ENCODE peak calls at places on chromosomes 13 and 19, in five cellular contexts. One of them, this sample, is unnamed.

GRCh38 chr19:21604941-21605548 is 99.6 kb downstream of the ZNF429 start:
- DNase-seq in H1: no peak
- DNase-seq in K562: no peak
- DNase-seq in IMR-90: no peak
- DNase-seq in HepG2: no peak
- DNase-seq in this sample: no peak

GRCh38 chr19:49672131-49672919 is 4.7 kb upstream of the PRMT1 start:
- DNase-seq in H1: peak
- DNase-seq in K562: peak
- DNase-seq in IMR-90: peak
- DNase-seq in HepG2: peak
- DNase-seq in this sample: peak

GRCh38 chr13:85462792-85463425 is 336.3 kb downstream of the SLITRK6 start:
- DNase-seq in H1: no peak
- DNase-seq in K562: no peak
- DNase-seq in IMR-90: no peak
- DNase-seq in HepG2: no peak
- DNase-seq in this sample: no peak

GRCh38 chr19:34188388-34188787 is 16.1 kb downstream of the LSM14A start:
- DNase-seq in H1: no peak
- DNase-seq in K562: no peak
- DNase-seq in IMR-90: no peak
- DNase-seq in HepG2: no peak
- DNase-seq in this sample: no peak

GRCh38 chr19:50777830-50778303 is 7.6 kb downstream of the GPR32 start:
- DNase-seq in H1: no peak
- DNase-seq in K562: no peak
- DNase-seq in IMR-90: peak
- DNase-seq in HepG2: no peak
- DNase-seq in this sample: no peak

GRCh38 chr13:111623170-111623569 is 302.7 kb downstream of the TEX29 start:
- DNase-seq in H1: no peak
- DNase-seq in K562: no peak
- DNase-seq in IMR-90: no peak
- DNase-seq in HepG2: no peak
- DNase-seq in this sample: no peak

GRCh38 chr13:67273001-67273400 is 42.9 kb upstream of the PCDH9 start:
- DNase-seq in H1: no peak
- DNase-seq in K562: no peak
- DNase-seq in IMR-90: peak
- DNase-seq in HepG2: no peak
- DNase-seq in this sample: no peak

GRCh38 chr13:77779461-77780272 is 82.2 kb downstream of the SLAIN1 start:
- DNase-seq in H1: no peak
- DNase-seq in K562: peak
- DNase-seq in IMR-90: peak
- DNase-seq in HepG2: peak
- DNase-seq in this sample: peak

GRCh38 chr13:44407891-44408290 is 34.3 kb downstream of the SERP2 start:
- DNase-seq in H1: no peak
- DNase-seq in K562: no peak
- DNase-seq in IMR-90: no peak
- DNase-seq in HepG2: no peak
- DNase-seq in this sample: no peak

GRCh38 chr13:112637017-112637801 is 49.3 kb upstream of the TUBGCP3 start:
- DNase-seq in H1: peak
- DNase-seq in K562: no peak
- DNase-seq in IMR-90: no peak
- DNase-seq in HepG2: no peak
- DNase-seq in this sample: no peak

GRCh38 chr19:53157601-53158000 is 1.3 kb downstream of the ZNF347 start:
- DNase-seq in H1: peak
- DNase-seq in K562: no peak
- DNase-seq in IMR-90: peak
- DNase-seq in HepG2: no peak
- DNase-seq in this sample: no peak
- TF ChIP-seq RFX5 in H1: no peak
- TF ChIP-seq RFX5 in K562: no peak
- TF ChIP-seq RFX5 in IMR-90: no peak
- TF ChIP-seq RFX5 in HepG2: no peak
- TF ChIP-seq RFX5 in this sample: no peak

GRCh38 chr19:58362272-58362994 is at the start of gene ZNF497:
- DNase-seq in H1: peak
- DNase-seq in K562: peak
- DNase-seq in IMR-90: peak
- DNase-seq in HepG2: peak
- DNase-seq in this sample: peak

GRCh38 chr19:58356971-58357797 is 3.9 kb upstream of the A1BG start:
- DNase-seq in H1: no peak
- DNase-seq in K562: no peak
- DNase-seq in IMR-90: no peak
- DNase-seq in HepG2: no peak
- DNase-seq in this sample: no peak

GRCh38 chr19:58364127-58364526 is 1.6 kb upstream of the ZNF497 start:
- DNase-seq in H1: no peak
- DNase-seq in K562: no peak
- DNase-seq in IMR-90: no peak
- DNase-seq in HepG2: no peak
- DNase-seq in this sample: no peak

GRCh38 chr19:58357798-58358145 is 4.5 kb upstream of the A1BG start:
- DNase-seq in H1: no peak
- DNase-seq in K562: no peak
- DNase-seq in IMR-90: no peak
- DNase-seq in HepG2: no peak
- DNase-seq in this sample: no peak

DNA sequence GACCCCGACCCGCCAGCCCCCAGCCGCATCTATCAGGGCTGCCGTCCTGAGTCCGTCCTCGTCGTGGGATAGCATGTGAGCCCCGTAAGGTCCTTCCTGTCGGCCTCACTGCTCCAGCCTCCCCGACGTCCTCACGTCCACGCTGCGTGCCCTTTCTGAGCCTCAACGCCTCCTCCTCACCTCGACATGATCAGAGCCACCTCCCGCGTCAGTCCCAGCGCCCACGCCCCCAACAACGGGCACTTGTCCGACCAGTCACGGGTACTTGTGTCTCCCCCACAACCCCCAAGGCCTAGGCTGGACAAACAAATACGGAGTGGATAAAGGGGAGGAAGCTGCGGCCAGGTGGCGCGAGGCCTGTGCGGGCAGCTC is 665 bp downstream of the ZNF497 start:
- DNase-seq in H1: no peak
- DNase-seq in K562: peak
- DNase-seq in IMR-90: peak
- DNase-seq in HepG2: peak
- DNase-seq in this sample: peak
- TF ChIP-seq MAFK in H1: no peak
- TF ChIP-seq MAFK in K562: no peak
- TF ChIP-seq MAFK in IMR-90: no peak
- TF ChIP-seq MAFK in HepG2: no peak
- TF ChIP-seq MAFK in this sample: no peak

GRCh38 chr13:63731896-63732295 is 2316.2 kb upstream of the PCDH20 start:
- DNase-seq in H1: no peak
- DNase-seq in K562: no peak
- DNase-seq in IMR-90: no peak
- DNase-seq in HepG2: peak
- DNase-seq in this sample: no peak
- TF ChIP-seq RFX5 in H1: no peak
- TF ChIP-seq RFX5 in K562: no peak
- TF ChIP-seq RFX5 in IMR-90: no peak
- TF ChIP-seq RFX5 in HepG2: no peak
- TF ChIP-seq RFX5 in this sample: no peak

DNA sequence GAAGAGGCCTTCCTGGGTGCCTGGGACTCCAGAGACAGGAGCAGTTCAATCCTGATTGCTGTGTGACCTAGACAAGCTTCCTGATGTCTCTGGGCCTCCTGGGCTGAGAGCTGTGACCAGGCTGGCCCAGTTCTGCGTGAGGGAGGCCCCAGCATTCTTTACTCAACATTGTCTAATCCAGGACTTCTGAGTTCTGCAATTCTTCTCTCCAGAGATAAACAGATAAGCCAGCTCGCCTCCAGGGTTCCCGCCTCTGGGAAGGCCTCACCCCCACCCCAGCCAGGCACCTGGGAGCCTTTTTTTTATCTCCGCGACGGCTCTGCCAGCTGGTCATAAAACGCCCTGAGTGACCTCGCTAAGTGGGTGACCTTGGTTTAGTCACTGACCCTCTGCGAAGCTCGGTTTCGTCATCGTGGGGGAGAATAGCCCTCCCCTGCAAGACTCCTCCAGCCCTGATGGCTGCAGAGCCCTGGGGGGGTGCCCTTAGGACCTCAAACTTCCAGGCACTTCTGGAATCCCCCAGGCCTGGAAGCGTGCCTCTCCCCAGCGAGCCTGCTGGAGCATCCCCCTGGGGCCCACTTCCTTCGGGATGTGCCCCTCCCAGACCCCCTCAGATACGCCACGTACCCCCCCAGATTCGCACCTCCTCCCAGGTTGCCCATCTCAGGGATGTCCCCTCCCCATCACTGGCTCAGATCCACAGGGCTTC is 1.9 kb downstream of the SULT2B1 start:
- DNase-seq in H1: no peak
- DNase-seq in K562: peak
- DNase-seq in IMR-90: peak
- DNase-seq in HepG2: peak
- DNase-seq in this sample: peak
- TF ChIP-seq MAFK in H1: no peak
- TF ChIP-seq MAFK in K562: no peak
- TF ChIP-seq MAFK in IMR-90: no peak
- TF ChIP-seq MAFK in HepG2: no peak
- TF ChIP-seq MAFK in this sample: no peak

DNA sequence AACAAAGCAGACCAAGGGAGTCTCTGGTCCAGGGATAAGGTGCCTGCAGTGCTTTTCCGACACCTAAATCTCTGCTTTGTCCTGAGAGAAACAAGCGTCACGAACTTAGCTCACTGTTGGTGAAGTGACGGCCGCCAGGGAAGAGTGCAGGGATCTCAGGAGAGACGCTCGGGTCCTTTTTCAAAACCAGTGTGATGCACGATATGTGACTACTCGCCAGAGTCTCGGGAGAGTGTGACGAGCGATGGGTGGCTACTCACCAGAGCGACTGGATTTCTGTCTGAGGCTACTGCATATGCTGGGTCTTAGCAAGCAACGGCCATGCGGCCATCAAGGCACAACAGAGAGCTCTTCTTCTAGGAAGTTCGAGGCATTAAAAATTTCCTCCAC is 16.5 kb upstream of the CFAP97D2 start:
- DNase-seq in H1: no peak
- DNase-seq in K562: no peak
- DNase-seq in IMR-90: no peak
- DNase-seq in HepG2: no peak
- DNase-seq in this sample: no peak
- TF ChIP-seq RFX5 in H1: no peak
- TF ChIP-seq RFX5 in K562: no peak
- TF ChIP-seq RFX5 in IMR-90: no peak
- TF ChIP-seq RFX5 in HepG2: no peak
- TF ChIP-seq RFX5 in this sample: no peak

GRCh38 chr13:26168276-26168814 is 53.8 kb downstream of the RNF6 start:
- DNase-seq in H1: no peak
- DNase-seq in K562: no peak
- DNase-seq in IMR-90: peak
- DNase-seq in HepG2: no peak
- DNase-seq in this sample: no peak
- TF ChIP-seq MAFK in H1: no peak
- TF ChIP-seq MAFK in K562: no peak
- TF ChIP-seq MAFK in IMR-90: no peak
- TF ChIP-seq MAFK in HepG2: no peak
- TF ChIP-seq MAFK in this sample: no peak

GRCh38 chr13:46761174-46761573 is 35.8 kb downstream of the ESD start:
- DNase-seq in H1: no peak
- DNase-seq in K562: no peak
- DNase-seq in IMR-90: no peak
- DNase-seq in HepG2: no peak
- DNase-seq in this sample: no peak
- TF ChIP-seq RFX5 in H1: no peak
- TF ChIP-seq RFX5 in K562: no peak
- TF ChIP-seq RFX5 in IMR-90: no peak
- TF ChIP-seq RFX5 in HepG2: no peak
- TF ChIP-seq RFX5 in this sample: no peak